ENCODE peak calls at places on chromosomes 5 and 9, in four cellular contexts. K is A549; V is stimulated activated CD8-positive, alpha-beta memory T cell treated with anti-CD3 and anti-CD28 coated beads, Interleukin-4, amount 100 ng/mL, for 1 hour; N is lower leg skin. W is an unnamed sample.

GRCh38 chr9:89428901-89429890 is 68.7 kb downstream of the SEMA4D start:
- DNase-seq in K (no peak), V (no peak), N (no peak), W (no peak)

GRCh38 chr9:33166263-33167083 is 663 bp downstream of the B4GALT1 start:
- DNase-seq in K (peak), V (no peak), N (peak), W (no peak)

GRCh38 chr5:136058031-136058971 is 29.5 kb downstream of the TGFBI start:
- DNase-seq in K (peak), V (no peak), N (no peak), W (peak)

GRCh38 chr9:31137151-31137849 is 1247.1 kb upstream of the ACO1 start:
- DNase-seq in K (no peak), V (no peak), N (no peak), W (no peak)

GRCh38 chr9:89486681-89487080 is 11.2 kb downstream of the SEMA4D start:
- DNase-seq in K (no peak), V (no peak), N (peak), W (no peak)

GRCh38 chr9:6845128-6845826 is 87.5 kb downstream of the KDM4C start:
- DNase-seq in K (no peak), V (no peak), N (no peak), W (no peak)

GRCh38 chr9:137350696-137351584 is 48.9 kb upstream of the NRARP start:
- DNase-seq in K (no peak), V (no peak), N (peak), W (no peak)

GRCh38 chr5:176446884-176447537 is 1.2 kb upstream of the FAF2 start:
- DNase-seq in K (no peak), V (peak), N (peak), W (no peak)

GRCh38 chr5:158174918-158175663 is 316.1 kb upstream of the CLINT1 start:
- DNase-seq in K (peak), V (peak), N (peak), W (peak)

W was measured in tibial nerve.